ENCODE peak calls at places on chromosomes 4 and X, in five cellular contexts. One of them, this sample, is unnamed. For H3K4me1, the result is how much of the 10 kb centered on the place peaks cover.

GRCh38 chrX:1452497-1453389 is at the start of gene ASMTL:
- DNase-seq in right lobe of liver: peak
- DNase-seq in mucosa of descending colon: peak
- DNase-seq in tibial artery: peak
- DNase-seq in uterus: peak
- DNase-seq in this sample: peak

GRCh38 chr4:4820739-4821138 is 38.7 kb upstream of the MSX1 start:
- DNase-seq in right lobe of liver: no peak
- DNase-seq in mucosa of descending colon: no peak
- DNase-seq in tibial artery: no peak
- DNase-seq in uterus: no peak
- DNase-seq in this sample: no peak

GRCh38 chr4:85170241-85170640 is 203.8 kb upstream of the WDFY3 start:
- DNase-seq in right lobe of liver: no peak
- DNase-seq in mucosa of descending colon: no peak
- DNase-seq in tibial artery: no peak
- DNase-seq in uterus: no peak
- DNase-seq in this sample: no peak

GRCh38 chrX:104018126-104018525 is 4.6 kb upstream of the H2BW1 start:
- DNase-seq in right lobe of liver: no peak
- DNase-seq in mucosa of descending colon: no peak
- DNase-seq in tibial artery: no peak
- DNase-seq in uterus: no peak
- DNase-seq in this sample: no peak

GRCh38 chrX:39445336-39445735 is 644.1 kb downstream of the MID1IP1 start:
- DNase-seq in right lobe of liver: peak
- DNase-seq in mucosa of descending colon: peak
- DNase-seq in tibial artery: no peak
- DNase-seq in uterus: no peak
- DNase-seq in this sample: no peak

GRCh38 chr4:135325264-135325663 is 1123.7 kb upstream of the PABPC4L start:
- DNase-seq in right lobe of liver: no peak
- DNase-seq in mucosa of descending colon: no peak
- DNase-seq in tibial artery: no peak
- DNase-seq in uterus: no peak
- DNase-seq in this sample: no peak

GRCh38 chr4:99221980-99222379 is 2.9 kb upstream of the ADH6 start:
- DNase-seq in right lobe of liver: no peak
- DNase-seq in mucosa of descending colon: no peak
- DNase-seq in tibial artery: no peak
- DNase-seq in uterus: no peak
- DNase-seq in this sample: no peak

GRCh38 chrX:15675490-15675921 is 10.9 kb upstream of the CLTRN start:
- DNase-seq in right lobe of liver: peak
- DNase-seq in mucosa of descending colon: peak
- DNase-seq in tibial artery: peak
- DNase-seq in uterus: no peak
- DNase-seq in this sample: peak

GRCh38 chr4:138522366-138522765 is 280.2 kb upstream of the SLC7A11 start:
- DNase-seq in right lobe of liver: no peak
- DNase-seq in mucosa of descending colon: peak
- DNase-seq in tibial artery: no peak
- DNase-seq in uterus: no peak
- DNase-seq in this sample: no peak

GRCh38 chr4:151173751-151174325 is 74.4 kb downstream of the RPS3A start:
- DNase-seq in right lobe of liver: no peak
- DNase-seq in mucosa of descending colon: no peak
- DNase-seq in tibial artery: peak
- DNase-seq in uterus: peak
- DNase-seq in this sample: peak

GRCh38 chr4:121822796-121823504 is 733 bp downstream of the CCNA2 start:
- DNase-seq in right lobe of liver: peak
- DNase-seq in mucosa of descending colon: peak
- DNase-seq in tibial artery: peak
- DNase-seq in uterus: peak
- DNase-seq in this sample: peak

GRCh38 chr4:7172508-7172907 is 19.8 kb upstream of the SORCS2 start:
- DNase-seq in right lobe of liver: no peak
- DNase-seq in mucosa of descending colon: no peak
- DNase-seq in tibial artery: no peak
- DNase-seq in uterus: no peak
- DNase-seq in this sample: no peak

GRCh38 chrX:9538544-9539045 is 73.7 kb downstream of the TBL1X start:
- DNase-seq in right lobe of liver: peak
- DNase-seq in mucosa of descending colon: peak
- DNase-seq in tibial artery: no peak
- DNase-seq in uterus: no peak
- DNase-seq in this sample: no peak

GRCh38 chrX:23389196-23389792 is 54.6 kb downstream of the PTCHD1 start:
- DNase-seq in right lobe of liver: no peak
- DNase-seq in mucosa of descending colon: no peak
- DNase-seq in tibial artery: no peak
- DNase-seq in uterus: no peak
- DNase-seq in this sample: no peak

GRCh38 chrX:70089575-70090297 is 27.5 kb downstream of the OTUD6A start:
- DNase-seq in right lobe of liver: no peak
- DNase-seq in mucosa of descending colon: no peak
- DNase-seq in tibial artery: no peak
- DNase-seq in uterus: no peak
- DNase-seq in this sample: no peak

GRCh38 chr4:183335369-183335940 is 13.2 kb upstream of the CLDN24 start:
- DNase-seq in right lobe of liver: no peak
- DNase-seq in mucosa of descending colon: no peak
- DNase-seq in tibial artery: no peak
- DNase-seq in uterus: no peak
- DNase-seq in this sample: no peak

GRCh38 chrX:4710618-4711433 is 997.4 kb upstream of the PRKX start:
- DNase-seq in right lobe of liver: no peak
- DNase-seq in mucosa of descending colon: no peak
- DNase-seq in tibial artery: no peak
- DNase-seq in uterus: no peak
- DNase-seq in this sample: no peak

GRCh38 chr4:120829113-120829831 is 93.3 kb downstream of the PRDM5 start:
- DNase-seq in right lobe of liver: no peak
- DNase-seq in mucosa of descending colon: no peak
- DNase-seq in tibial artery: no peak
- DNase-seq in uterus: no peak
- DNase-seq in this sample: no peak

GRCh38 chr4:73836373-73837269 is at the start of gene CXCL6:
- DNase-seq in right lobe of liver: peak
- DNase-seq in mucosa of descending colon: no peak
- DNase-seq in tibial artery: no peak
- DNase-seq in uterus: no peak
- DNase-seq in this sample: no peak

GRCh38 chr4:95027906-95028618 is 270.3 kb downstream of the BMPR1B start:
- DNase-seq in right lobe of liver: no peak
- DNase-seq in mucosa of descending colon: no peak
- DNase-seq in tibial artery: no peak
- DNase-seq in uterus: no peak
- DNase-seq in this sample: no peak

GRCh38 chr4:172188248-172188976 is 375.2 kb downstream of the GALNTL6 start:
- DNase-seq in right lobe of liver: no peak
- DNase-seq in mucosa of descending colon: no peak
- DNase-seq in tibial artery: no peak
- DNase-seq in uterus: no peak
- DNase-seq in this sample: no peak

GRCh38 chr4:4762909-4763814 is 96.3 kb upstream of the MSX1 start:
- DNase-seq in right lobe of liver: no peak
- DNase-seq in mucosa of descending colon: no peak
- DNase-seq in tibial artery: no peak
- DNase-seq in uterus: peak
- DNase-seq in this sample: no peak

GRCh38 chr4:78534286-78534955 is 17.1 kb upstream of the ANXA3 start:
- DNase-seq in right lobe of liver: no peak
- DNase-seq in mucosa of descending colon: no peak
- DNase-seq in tibial artery: no peak
- DNase-seq in uterus: no peak
- DNase-seq in this sample: no peak

GRCh38 chr4:10079951-10080873 is 36.4 kb downstream of the WDR1 start:
- DNase-seq in right lobe of liver: peak
- DNase-seq in mucosa of descending colon: no peak
- DNase-seq in tibial artery: peak
- DNase-seq in uterus: peak
- DNase-seq in this sample: no peak

GRCh38 chrX:129786210-129786651 is 6.5 kb downstream of the SASH3 start:
- DNase-seq in right lobe of liver: no peak
- DNase-seq in mucosa of descending colon: no peak
- DNase-seq in tibial artery: no peak
- DNase-seq in uterus: no peak
- DNase-seq in this sample: peak

GRCh38 chr4:612052-612748 is 13.2 kb upstream of the PDE6B start:
- DNase-seq in right lobe of liver: peak
- DNase-seq in mucosa of descending colon: no peak
- DNase-seq in tibial artery: no peak
- DNase-seq in uterus: no peak
- DNase-seq in this sample: peak

GRCh38 chr4:119124314-119124713 is 11.3 kb upstream of the MYOZ2 start:
- DNase-seq in right lobe of liver: no peak
- DNase-seq in mucosa of descending colon: no peak
- DNase-seq in tibial artery: no peak
- DNase-seq in uterus: no peak
- DNase-seq in this sample: no peak

GRCh38 chr4:64271601-64272081 is 137.6 kb downstream of the TECRL start:
- DNase-seq in right lobe of liver: no peak
- DNase-seq in mucosa of descending colon: no peak
- DNase-seq in tibial artery: no peak
- DNase-seq in uterus: no peak
- DNase-seq in this sample: no peak

GRCh38 chrX:152821145-152821765 is 9.3 kb downstream of the CETN2 start:
- DNase-seq in right lobe of liver: peak
- DNase-seq in mucosa of descending colon: peak
- DNase-seq in tibial artery: no peak
- DNase-seq in uterus: no peak
- DNase-seq in this sample: no peak

DNA sequence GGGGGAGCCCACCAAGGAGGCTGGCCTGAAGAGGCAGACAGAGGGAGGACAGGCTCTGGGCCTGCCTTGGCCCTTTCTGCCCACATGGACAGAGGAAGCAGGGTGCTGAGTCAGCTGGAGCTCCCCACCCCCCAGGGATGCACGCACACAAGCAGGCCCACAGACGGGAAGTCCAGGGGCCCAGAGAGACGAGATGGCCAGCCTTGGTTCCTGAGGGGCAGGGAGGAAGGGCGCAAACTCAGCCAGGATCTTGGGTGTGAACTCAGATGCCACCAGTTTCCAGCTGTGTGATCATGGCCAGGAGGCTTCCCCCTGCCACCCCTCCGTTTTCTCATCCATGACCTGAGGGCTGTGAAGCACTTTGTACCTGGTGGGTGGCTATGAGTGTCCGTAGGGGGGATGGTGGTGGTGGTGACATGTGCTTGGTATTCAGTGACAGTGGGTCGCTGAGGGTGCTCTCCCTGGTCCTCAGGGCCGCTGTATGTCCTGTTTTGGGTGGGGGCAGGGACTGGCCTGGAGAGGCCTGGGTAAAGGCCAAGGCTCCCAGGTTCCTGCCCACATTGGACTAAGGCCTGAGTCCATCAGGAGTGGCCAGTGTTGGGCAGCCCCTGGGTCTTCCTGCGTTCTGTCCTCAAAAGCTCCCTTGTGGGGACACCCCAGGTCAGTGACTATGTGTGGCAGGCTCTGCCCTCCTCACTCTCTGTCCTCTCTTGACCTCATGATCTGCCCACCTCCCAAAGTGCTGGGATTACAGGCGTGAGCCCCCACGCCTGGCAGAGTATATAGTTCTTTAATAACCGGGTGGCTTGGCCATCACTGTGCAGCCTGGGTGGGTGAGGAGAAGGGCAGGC is 2.0 kb downstream of the SH3BP2 start:
- DNase-seq in right lobe of liver: peak
- DNase-seq in mucosa of descending colon: peak
- DNase-seq in tibial artery: peak
- DNase-seq in uterus: no peak
- DNase-seq in this sample: no peak
- H3K4me1 ChIP-seq in right lobe of liver: under half
- H3K4me1 ChIP-seq in mucosa of descending colon: half or more
- H3K4me1 ChIP-seq in tibial artery: under half
- H3K4me1 ChIP-seq in uterus: under half
- H3K4me1 ChIP-seq in this sample: under half

GRCh38 chrX:274904-275475 is 6.2 kb upstream of the PLCXD1 start:
- DNase-seq in right lobe of liver: peak
- DNase-seq in mucosa of descending colon: peak
- DNase-seq in tibial artery: peak
- DNase-seq in uterus: no peak
- DNase-seq in this sample: peak
- H3K4me3 ChIP-seq in right lobe of liver: peak
- H3K4me3 ChIP-seq in mucosa of descending colon: no peak
- H3K4me3 ChIP-seq in tibial artery: peak
- H3K4me3 ChIP-seq in uterus: no peak
- H3K4me3 ChIP-seq in this sample: no peak

GRCh38 chr4:132071815-132072214 is 1077.3 kb upstream of the PCDH10 start:
- DNase-seq in right lobe of liver: no peak
- DNase-seq in mucosa of descending colon: no peak
- DNase-seq in tibial artery: no peak
- DNase-seq in uterus: no peak
- DNase-seq in this sample: no peak

GRCh38 chr4:132076829-132077228 is 1072.3 kb upstream of the PCDH10 start:
- DNase-seq in right lobe of liver: no peak
- DNase-seq in mucosa of descending colon: no peak
- DNase-seq in tibial artery: no peak
- DNase-seq in uterus: no peak
- DNase-seq in this sample: no peak
- TF ChIP-seq CTCF in right lobe of liver: no peak
- TF ChIP-seq CTCF in mucosa of descending colon: no peak
- TF ChIP-seq CTCF in tibial artery: no peak
- TF ChIP-seq CTCF in uterus: no peak
- TF ChIP-seq CTCF in this sample: no peak

DNA sequence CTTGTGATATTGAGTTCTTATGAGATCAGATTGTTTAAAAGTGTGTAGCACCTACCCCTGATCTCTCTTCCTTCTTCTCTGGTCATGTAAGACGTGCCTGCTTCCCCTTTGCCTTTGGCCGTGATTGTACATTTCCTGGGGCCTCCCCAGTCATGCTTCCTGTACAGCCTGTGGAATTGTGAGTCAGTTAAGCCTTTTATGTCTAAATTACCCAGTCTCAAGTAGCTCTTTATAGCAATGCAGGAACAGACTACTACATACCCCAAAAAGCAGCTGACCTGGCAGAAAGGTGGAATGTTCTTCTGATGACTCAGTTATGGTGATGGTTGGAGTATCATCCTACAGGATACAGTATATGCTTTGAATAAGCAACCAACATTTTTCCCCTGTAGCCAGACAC is 11.4 kb upstream of the MCUB start:
- DNase-seq in right lobe of liver: no peak
- DNase-seq in mucosa of descending colon: no peak
- DNase-seq in tibial artery: peak
- DNase-seq in uterus: no peak
- DNase-seq in this sample: no peak
- H3K4me1 ChIP-seq in right lobe of liver: under half
- H3K4me1 ChIP-seq in mucosa of descending colon: under half
- H3K4me1 ChIP-seq in tibial artery: under half
- H3K4me1 ChIP-seq in uterus: under half
- H3K4me1 ChIP-seq in this sample: under half

GRCh38 chr4:24979554-24979953 is 51.2 kb downstream of the LGI2 start:
- DNase-seq in right lobe of liver: peak
- DNase-seq in mucosa of descending colon: peak
- DNase-seq in tibial artery: peak
- DNase-seq in uterus: no peak
- DNase-seq in this sample: peak
- H3K4me3 ChIP-seq in right lobe of liver: no peak
- H3K4me3 ChIP-seq in mucosa of descending colon: no peak
- H3K4me3 ChIP-seq in tibial artery: peak
- H3K4me3 ChIP-seq in uterus: no peak
- H3K4me3 ChIP-seq in this sample: no peak